ENCODE peak calls at places on chromosome 6, in ten cellular contexts. I is SK-N-SH, V is IMR-90, K is uterus, Z is GM06990, D is psoas muscle, T is PC-3, C is endodermal cell, J is GM23338, S is left ventricle myocardium inferior. R is an unnamed sample. For H3K27me3, the result is how much of the 10 kb centered on the place peaks cover.

GRCh38 chr6:84618836-84619235 is 145.6 kb downstream of the TBX18 start:
- DNase-seq in T (peak), V (peak), C (peak), Z (no peak), I (no peak), D (no peak), S (no peak), K (no peak), J (peak), R (peak)

GRCh38 chr6:121695346-121695745 is 259.9 kb downstream of the GJA1 start:
- DNase-seq in I (no peak), K (no peak), J (no peak), C (no peak), T (no peak), V (no peak), S (no peak), D (no peak), Z (no peak), R (no peak)

GRCh38 chr6:57262491-57262890 is 40.4 kb upstream of the RAB23 start:
- DNase-seq in S (peak), I (no peak), D (peak), C (no peak), K (peak), J (no peak), V (no peak), Z (no peak), T (no peak), R (no peak)

GRCh38 chr6:85115876-85116275 is 334.0 kb upstream of the NT5E start:
- DNase-seq in S (no peak), T (no peak), V (no peak), K (no peak), J (no peak), Z (no peak), C (no peak), I (no peak), D (no peak), R (no peak)

GRCh38 chr6:7198833-7199800 is 91.4 kb downstream of the RREB1 start:
- DNase-seq in D (no peak), I (no peak), Z (no peak), J (no peak), C (no peak), T (no peak), S (no peak), K (no peak), V (no peak), R (no peak)

GRCh38 chr6:125611573-125612399 is 137.6 kb upstream of the HEY2 start:
- DNase-seq in D (no peak), S (no peak), J (peak), K (no peak), T (no peak), I (no peak), C (peak), Z (no peak), V (no peak), R (no peak)

GRCh38 chr6:159023893-159024292 is 20.9 kb downstream of the TAGAP start:
- DNase-seq in S (no peak), D (no peak), C (no peak), Z (no peak), J (no peak), I (no peak), V (no peak), K (no peak), T (no peak), R (no peak)

GRCh38 chr6:33936911-33937310 is 133.1 kb upstream of the MLN start:
- DNase-seq in J (no peak), K (no peak), D (no peak), S (no peak), I (no peak), Z (no peak), C (no peak), T (no peak), V (no peak), R (no peak)

GRCh38 chr6:138572200-138572875 is 73.0 kb upstream of the NHSL1 start:
- DNase-seq in J (peak), I (no peak), C (peak), D (no peak), T (peak), Z (no peak), K (peak), S (peak), V (peak), R (peak)

GRCh38 chr6:56690519-56691200 is 48.0 kb upstream of the DST start:
- DNase-seq in S (no peak), D (no peak), J (no peak), I (no peak), C (no peak), Z (no peak), T (peak), V (peak), K (no peak), R (no peak)

GRCh38 chr6:37125779-37126553 is 44.0 kb upstream of the PIM1 start:
- DNase-seq in J (peak), K (no peak), T (no peak), I (no peak), S (no peak), V (no peak), C (peak), D (no peak), Z (no peak), R (no peak)

GRCh38 chr6:124962617-124963415 is 579 bp downstream of the RNF217 start:
- DNase-seq in I (peak), D (peak), S (peak), Z (peak), V (peak), J (peak), T (peak), K (peak), C (peak), R (peak)

GRCh38 chr6:132495604-132496079 is 17.3 kb downstream of the STX7 start:
- DNase-seq in V (no peak), J (no peak), I (no peak), Z (peak), S (no peak), T (no peak), C (no peak), K (no peak), D (no peak), R (no peak)

GRCh38 chr6:23873161-23873560 is 252.9 kb upstream of the NRSN1 start:
- DNase-seq in J (no peak), V (no peak), I (no peak), D (no peak), Z (no peak), K (no peak), C (no peak), T (no peak), S (no peak), R (no peak)

GRCh38 chr6:110620065-110620464 is 143.7 kb upstream of the SLC22A16 start:
- DNase-seq in V (no peak), C (no peak), T (no peak), K (no peak), I (no peak), J (no peak), D (no peak), Z (no peak), S (no peak), R (no peak)

GRCh38 chr6:157099912-157100593 is 223.3 kb downstream of the TMEM242 start:
- DNase-seq in J (no peak), C (no peak), T (no peak), K (no peak), D (no peak), V (no peak), I (no peak), Z (peak), S (no peak), R (no peak)

GRCh38 chr6:169008641-169009040 is 245.0 kb downstream of the THBS2 start:
- DNase-seq in J (peak), T (no peak), K (no peak), D (no peak), Z (no peak), I (no peak), V (no peak), C (no peak), S (no peak), R (no peak)

GRCh38 chr6:70834520-70834919 is 122.3 kb downstream of the B3GAT2 start:
- DNase-seq in T (no peak), Z (no peak), S (no peak), J (no peak), C (no peak), D (no peak), V (peak), I (no peak), K (no peak), R (no peak)

GRCh38 chr6:151012321-151013294 is 147.1 kb downstream of the MTHFD1L start:
- DNase-seq in Z (no peak), K (no peak), D (no peak), T (no peak), C (no peak), V (peak), J (no peak), S (no peak), I (no peak), R (no peak)

GRCh38 chr6:8159966-8160365 is 57.6 kb upstream of the EEF1E1 start:
- DNase-seq in S (no peak), I (no peak), C (no peak), J (no peak), Z (no peak), V (no peak), K (no peak), D (no peak), T (no peak), R (no peak)

GRCh38 chr6:118283759-118284158 is 264.3 kb upstream of the PLN start:
- DNase-seq in Z (no peak), T (peak), V (peak), J (peak), K (peak), D (no peak), C (peak), I (peak), S (no peak), R (peak)

GRCh38 chr6:42378536-42378935 is 73.2 kb downstream of the TRERF1 start:
- DNase-seq in D (no peak), T (no peak), S (no peak), V (no peak), C (no peak), K (no peak), Z (no peak), J (no peak), I (no peak), R (no peak)

GRCh38 chr6:1024587-1024986 is 287.3 kb upstream of the FOXQ1 start:
- DNase-seq in K (no peak), I (no peak), V (peak), T (peak), Z (no peak), J (no peak), C (no peak), D (no peak), S (no peak), R (no peak)

GRCh38 chr6:46848684-46849360 is 55.6 kb downstream of the MEP1A start:
- DNase-seq in C (peak), J (peak), S (peak), K (peak), Z (peak), V (peak), T (peak), I (peak), D (peak), R (peak)

GRCh38 chr6:138403324-138403800 is 661 bp upstream of the HEBP2 start:
- DNase-seq in C (peak), K (peak), S (peak), V (no peak), D (peak), J (no peak), Z (peak), I (peak), T (no peak), R (peak)

GRCh38 chr6:70389261-70389660 is 24.0 kb upstream of the FAM135A start:
- DNase-seq in S (no peak), C (no peak), T (no peak), Z (no peak), D (no peak), V (no peak), J (no peak), K (no peak), I (no peak), R (no peak)

GRCh38 chr6:43949451-43950110 is 177.7 kb downstream of the MRPL14 start:
- DNase-seq in S (no peak), I (no peak), K (no peak), C (no peak), T (no peak), J (no peak), D (no peak), Z (no peak), V (no peak), R (no peak)

GRCh38 chr6:111824608-111825337 is 48.5 kb downstream of the FYN start:
- DNase-seq in S (no peak), I (no peak), K (no peak), V (peak), C (no peak), T (no peak), Z (no peak), D (no peak), J (no peak), R (no peak)

GRCh38 chr6:51827580-51827979 is 259.8 kb downstream of the PKHD1 start:
- DNase-seq in T (no peak), D (no peak), I (no peak), S (no peak), Z (no peak), V (no peak), C (no peak), K (no peak), J (no peak), R (no peak)

GRCh38 chr6:40556023-40556422 is 31.1 kb downstream of the LRFN2 start:
- DNase-seq in Z (no peak), C (peak), S (no peak), V (no peak), D (no peak), J (peak), K (no peak), I (no peak), T (no peak), R (no peak)

GRCh38 chr6:166365221-166365620 is 17.5 kb downstream of the MPC1 start:
- DNase-seq in Z (no peak), K (no peak), J (peak), C (no peak), S (no peak), D (no peak), I (no peak), T (no peak), V (peak), R (no peak)

GRCh38 chr6:119129148-119129967 is 50.9 kb upstream of the FAM184A start:
- DNase-seq in T (peak), Z (no peak), S (no peak), C (peak), K (no peak), V (peak), I (peak), D (no peak), J (peak), R (no peak)

GRCh38 chr6:113763883-113764282 is 93.3 kb upstream of the MARCKS start:
- DNase-seq in S (no peak), J (no peak), K (no peak), V (peak), D (no peak), T (peak), Z (peak), I (no peak), C (peak), R (no peak)

GRCh38 chr6:18154507-18155272 is at the start of gene TPMT:
- DNase-seq in I (no peak), K (no peak), T (peak), V (no peak), D (no peak), Z (no peak), J (peak), S (no peak), C (peak), R (no peak)

GRCh38 chr6:22980446-22980845 is 411.1 kb downstream of the HDGFL1 start:
- DNase-seq in I (no peak), C (no peak), V (peak), J (no peak), D (no peak), Z (no peak), S (no peak), K (no peak), T (peak), R (peak)

GRCh38 chr6:40552926-40553325 is 34.2 kb downstream of the LRFN2 start:
- DNase-seq in Z (no peak), S (no peak), J (no peak), T (no peak), K (no peak), C (no peak), I (no peak), D (no peak), V (no peak), R (no peak)

GRCh38 chr6:134170844-134171243 is 118.4 kb upstream of the SLC2A12 start:
- DNase-seq in D (peak), I (no peak), V (peak), K (no peak), Z (no peak), J (no peak), C (no peak), T (no peak), S (no peak), R (peak)

GRCh38 chr6:134173007-134173690 is 120.7 kb upstream of the SLC2A12 start:
- DNase-seq in I (no peak), V (peak), C (no peak), Z (no peak), S (no peak), D (no peak), K (no peak), T (no peak), J (no peak), R (no peak)

GRCh38 chr6:134169881-134170486 is 117.6 kb upstream of the SLC2A12 start:
- DNase-seq in T (no peak), S (no peak), D (peak), Z (no peak), J (no peak), I (no peak), V (peak), C (no peak), K (no peak), R (peak)

GRCh38 chr6:134172020-134172766 is 119.8 kb upstream of the SLC2A12 start:
- DNase-seq in K (no peak), I (no peak), T (no peak), C (no peak), D (no peak), Z (no peak), S (no peak), V (peak), J (no peak), R (no peak)

DNA sequence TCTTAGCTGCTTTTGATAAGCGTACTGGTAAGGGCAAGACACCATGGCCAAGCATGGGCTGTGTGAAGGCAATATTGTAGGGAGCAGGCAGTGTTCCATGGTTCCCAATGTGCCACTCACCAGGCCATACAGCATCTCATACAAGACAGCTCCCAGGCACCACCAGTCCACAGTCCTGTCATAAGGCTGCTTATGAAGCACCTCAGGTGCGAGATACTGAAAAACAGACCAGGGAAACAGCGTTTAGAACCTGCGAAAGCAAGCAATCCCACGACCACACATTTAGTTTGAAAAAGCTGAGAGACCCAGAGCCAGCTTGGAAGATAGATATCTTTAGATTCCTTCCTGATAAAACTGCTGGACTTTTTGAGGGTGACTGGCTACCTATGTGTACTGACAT is 119.1 kb upstream of the SLC2A12 start:
- DNase-seq in D (no peak), J (no peak), T (no peak), C (no peak), S (no peak), Z (no peak), I (no peak), V (peak), K (no peak), R (no peak)
- H3K4me3 ChIP-seq in D (peak), J (no peak), T (no peak), C (no peak), S (peak), Z (no peak), I (peak), V (peak), K (no peak), R (peak)

GRCh38 chr6:27592481-27593199 is 119.7 kb upstream of the ZNF184 start:
- DNase-seq in K (no peak), Z (peak), T (peak), V (peak), D (no peak), J (peak), S (no peak), I (no peak), C (peak), R (peak)
- H3K27me3 ChIP-seq in K (under half), Z (under half), T (under half), V (under half), D (under half), J (under half), S (half or more), I (under half), C (under half), R (under half)

GRCh38 chr6:123393333-123393732 is 243.4 kb downstream of the TRDN start:
- DNase-seq in D (no peak), V (no peak), C (no peak), K (no peak), Z (no peak), J (peak), I (no peak), T (peak), S (no peak), R (no peak)
- TF ChIP-seq CTCF in D (peak), V (no peak), C (peak), K (no peak), Z (peak), J (peak), I (peak), T (peak), S (peak), R (peak)

GRCh38 chr6:164079275-164079600 is 664.7 kb downstream of the QKI start:
- DNase-seq in S (no peak), C (no peak), V (no peak), K (no peak), J (no peak), D (no peak), Z (no peak), T (no peak), I (no peak), R (no peak)

GRCh38 chr6:164087870-164088269 is 673.4 kb downstream of the QKI start:
- DNase-seq in V (no peak), Z (no peak), I (no peak), D (no peak), C (no peak), S (no peak), K (no peak), J (no peak), T (no peak), R (no peak)

GRCh38 chr6:164086326-164086887 is 671.9 kb downstream of the QKI start:
- DNase-seq in D (no peak), J (no peak), K (no peak), I (no peak), V (no peak), Z (no peak), T (no peak), C (no peak), S (no peak), R (no peak)

GRCh38 chr6:164085552-164086325 is 671.2 kb downstream of the QKI start:
- DNase-seq in J (peak), C (no peak), D (peak), I (no peak), Z (no peak), T (no peak), V (no peak), S (peak), K (peak), R (no peak)

GRCh38 chr6:164085086-164085485 is 670.6 kb downstream of the QKI start:
- DNase-seq in D (peak), T (no peak), C (no peak), J (no peak), S (no peak), Z (no peak), K (no peak), V (no peak), I (no peak), R (no peak)
- H3K4me3 ChIP-seq in D (peak), T (no peak), C (no peak), J (no peak), S (peak), Z (no peak), K (no peak), V (no peak), I (no peak), R (no peak)

DNA sequence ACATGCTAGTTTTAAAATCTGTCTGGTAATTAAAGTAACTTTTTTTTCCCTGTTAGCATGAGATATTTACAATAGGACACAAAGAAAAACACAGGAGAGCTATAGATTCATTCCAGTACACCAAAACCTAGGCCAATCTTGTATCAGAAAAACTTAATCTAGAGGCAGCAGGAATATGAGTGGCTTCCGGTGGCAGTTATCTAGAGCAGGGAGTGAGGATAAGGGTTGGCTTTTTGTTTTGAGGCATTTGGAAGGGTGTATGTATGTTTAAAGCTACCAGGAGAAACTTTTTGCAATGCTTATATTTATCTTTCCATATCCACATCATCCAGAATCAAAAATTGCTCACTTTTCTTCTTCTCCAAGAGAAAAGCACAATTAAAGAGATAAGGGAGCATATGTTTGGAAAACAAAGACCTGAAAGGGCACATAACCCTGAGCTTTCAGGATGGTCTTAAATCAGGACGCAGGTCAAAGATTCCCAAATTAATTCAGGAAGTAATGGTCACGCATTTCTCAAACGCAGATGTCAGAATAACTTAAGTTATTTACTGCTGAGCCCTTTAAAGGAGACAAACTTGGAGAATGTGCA is 13.1 kb downstream of the TFAP2A start:
- DNase-seq in S (no peak), C (no peak), V (no peak), T (no peak), Z (no peak), D (no peak), K (no peak), I (no peak), J (no peak), R (no peak)
- H3K27me3 ChIP-seq in S (half or more), C (half or more), V (under half), T (under half), Z (under half), D (under half), K (under half), I (under half), J (half or more), R (half or more)

GRCh38 chr6:16127471-16127870 is 1.4 kb upstream of the MYLIP start:
- DNase-seq in K (no peak), Z (no peak), J (no peak), C (no peak), S (no peak), D (no peak), T (no peak), V (no peak), I (no peak), R (no peak)

GRCh38 chr6:16130437-16130891 is 1.6 kb downstream of the MYLIP start:
- DNase-seq in D (no peak), K (no peak), V (no peak), T (peak), J (no peak), Z (no peak), C (no peak), I (no peak), S (no peak), R (no peak)

GRCh38 chr6:16130932-16131387 is 2.1 kb downstream of the MYLIP start:
- DNase-seq in C (no peak), S (no peak), K (no peak), V (peak), D (no peak), I (peak), T (peak), J (peak), Z (peak), R (no peak)

GRCh38 chr6:16128759-16129622 is at the start of gene MYLIP:
- DNase-seq in I (peak), J (peak), K (peak), D (peak), V (peak), T (peak), C (peak), S (peak), Z (peak), R (peak)

GRCh38 chr6:16129623-16130243 is 847 bp downstream of the MYLIP start:
- DNase-seq in Z (no peak), C (peak), S (peak), K (peak), T (peak), V (peak), D (no peak), J (peak), I (no peak), R (no peak)
- TF ChIP-seq CTCF in Z (no peak), C (peak), S (peak), K (no peak), T (no peak), V (no peak), D (no peak), J (no peak), I (no peak), R (no peak)